ENCODE peak calls at places on chromosome 11, in seven cellular contexts. C, B, J, R, I, H and Z are unnamed samples.

GRCh38 chr11:13944801-13945505 is 17.6 kb upstream of the SPON1 start:
- DNase-seq in C (no peak), B (no peak), J (no peak), R (no peak), I (no peak), H (no peak), Z (no peak)

GRCh38 chr11:95364324-95365295 is 133.6 kb upstream of the SESN3 start:
- DNase-seq in C (peak), B (no peak), J (no peak), R (no peak), I (peak), H (no peak), Z (no peak)

GRCh38 chr11:32121012-32121411 is 30.1 kb downstream of the RCN1 start:
- DNase-seq in C (no peak), B (no peak), J (no peak), R (no peak), I (no peak), H (no peak), Z (no peak)

GRCh38 chr11:16605971-16606783 is 132.3 kb upstream of the C11orf58 start:
- DNase-seq in C (peak), B (peak), J (peak), R (peak), I (peak), H (peak), Z (peak)

GRCh38 chr11:110131386-110132123 is 38.4 kb downstream of the ZC3H12C start:
- DNase-seq in C (no peak), B (no peak), J (no peak), R (no peak), I (no peak), H (no peak), Z (no peak)

GRCh38 chr11:133945087-133945974 is 11.4 kb downstream of the IGSF9B start:
- DNase-seq in C (no peak), B (no peak), J (peak), R (no peak), I (no peak), H (peak), Z (no peak)

GRCh38 chr11:130000552-130001176 is 2.0 kb downstream of the PRDM10 start:
- DNase-seq in C (no peak), B (no peak), J (no peak), R (no peak), I (no peak), H (no peak), Z (no peak)

GRCh38 chr11:6319879-6320410 is 356 bp downstream of the CAVIN3 start:
- DNase-seq in C (no peak), B (no peak), J (peak), R (peak), I (no peak), H (no peak), Z (no peak)

GRCh38 chr11:6932150-6932549 is 5.9 kb downstream of the ZNF215 start:
- DNase-seq in C (no peak), B (no peak), J (no peak), R (no peak), I (no peak), H (no peak), Z (no peak)

GRCh38 chr11:19253149-19253540 is 12.4 kb upstream of the E2F8 start:
- DNase-seq in C (no peak), B (no peak), J (no peak), R (peak), I (no peak), H (no peak), Z (no peak)

GRCh38 chr11:106082096-106082495 is 4.6 kb downstream of the AASDHPPT start:
- DNase-seq in C (no peak), B (no peak), J (no peak), R (no peak), I (no peak), H (no peak), Z (no peak)

GRCh38 chr11:30346068-30346688 is 23.3 kb downstream of the ARL14EP start:
- DNase-seq in C (peak), B (no peak), J (no peak), R (peak), I (peak), H (no peak), Z (no peak)

GRCh38 chr11:67320011-67320410 is 16.7 kb downstream of the SSH3 start:
- DNase-seq in C (no peak), B (no peak), J (no peak), R (no peak), I (no peak), H (no peak), Z (no peak)

GRCh38 chr11:44538375-44539054 is 26.9 kb upstream of the CD82 start:
- DNase-seq in C (peak), B (peak), J (peak), R (peak), I (peak), H (peak), Z (peak)

GRCh38 chr11:80686889-80687288 is 1246.1 kb upstream of the TENM4 start:
- DNase-seq in C (no peak), B (no peak), J (no peak), R (no peak), I (no peak), H (no peak), Z (no peak)

GRCh38 chr11:126502159-126502558 is 146.7 kb downstream of the ST3GAL4 start:
- DNase-seq in C (no peak), B (no peak), J (no peak), R (no peak), I (no peak), H (no peak), Z (no peak)

GRCh38 chr11:126186708-126187481 is 24.6 kb downstream of the RPUSD4 start:
- DNase-seq in C (no peak), B (no peak), J (no peak), R (no peak), I (peak), H (no peak), Z (no peak)

GRCh38 chr11:109059402-109059801 is 362.6 kb upstream of the C11orf87 start:
- DNase-seq in C (no peak), B (no peak), J (no peak), R (no peak), I (no peak), H (no peak), Z (no peak)

GRCh38 chr11:47941907-47942558 is 38.3 kb upstream of the PTPRJ start:
- DNase-seq in C (no peak), B (no peak), J (no peak), R (no peak), I (peak), H (no peak), Z (no peak)

GRCh38 chr11:132054822-132055221 is 684.4 kb downstream of the NTM start:
- DNase-seq in C (peak), B (no peak), J (no peak), R (no peak), I (no peak), H (no peak), Z (no peak)

GRCh38 chr11:118180300-118180703 is 3.9 kb upstream of the SCN2B start:
- DNase-seq in C (no peak), B (no peak), J (no peak), R (no peak), I (no peak), H (no peak), Z (no peak)